ENCODE peak calls at places on chromosomes 12 and 14, in seven cellular contexts. Z is A549, U is testis, X is body of pancreas, H is stomach, V is heart left ventricle, C is GM12878. W is an unnamed sample. For H3K4me1, the result is how much of the 10 kb centered on the place peaks cover.

GRCh38 chr14:69439516-69440270 is 41.2 kb downstream of the SLC39A9 start:
- DNase-seq in Z (no peak), U (no peak), X (no peak), H (no peak), V (no peak), C (no peak), W (no peak)

GRCh38 chr12:119695034-119695433 is 27.1 kb downstream of the PRKAB1 start:
- DNase-seq in Z (peak), U (no peak), X (no peak), H (no peak), V (no peak), C (no peak), W (no peak)

GRCh38 chr14:76138758-76139723 is 12.7 kb upstream of the GPATCH2L start:
- DNase-seq in Z (no peak), U (peak), X (no peak), H (no peak), V (no peak), C (no peak), W (no peak)

GRCh38 chr12:125645724-125646123 is 580.5 kb downstream of the AACS start:
- DNase-seq in Z (no peak), U (no peak), X (no peak), H (no peak), V (no peak), C (no peak), W (no peak)

GRCh38 chr12:49019435-49020317 is 1.1 kb upstream of the PRKAG1 start:
- DNase-seq in Z (peak), U (no peak), X (peak), H (no peak), V (no peak), C (no peak), W (peak)

GRCh38 chr12:95396849-95397498 is 77.0 kb upstream of the METAP2 start:
- DNase-seq in Z (peak), U (no peak), X (no peak), H (no peak), V (no peak), C (no peak), W (no peak)

GRCh38 chr12:129961111-129961510 is 57.3 kb upstream of the TMEM132D start:
- DNase-seq in Z (peak), U (no peak), X (no peak), H (no peak), V (no peak), C (no peak), W (no peak)

GRCh38 chr14:74905595-74906142 is 17.4 kb downstream of the RPS6KL1 start:
- DNase-seq in Z (peak), U (peak), X (peak), H (peak), V (peak), C (no peak), W (peak)

GRCh38 chr12:40819427-40820108 is 127.3 kb downstream of the CNTN1 start:
- DNase-seq in Z (peak), U (peak), X (peak), H (no peak), V (no peak), C (no peak), W (no peak)

GRCh38 chr12:13218641-13219040 is 22.1 kb downstream of the EMP1 start:
- DNase-seq in Z (no peak), U (no peak), X (no peak), H (no peak), V (no peak), C (no peak), W (no peak)
- TF ChIP-seq POLR2A in Z (no peak), U (no peak), X (no peak), H (no peak), V (no peak), C (no peak), W (no peak)

GRCh38 chr12:132621657-132622435 is 3.3 kb downstream of the P2RX2 start:
- DNase-seq in Z (no peak), U (no peak), X (no peak), H (no peak), V (no peak), C (no peak), W (no peak)
- H3K4me3 ChIP-seq in Z (no peak), U (no peak), X (no peak), H (no peak), V (no peak), C (no peak), W (no peak)

DNA sequence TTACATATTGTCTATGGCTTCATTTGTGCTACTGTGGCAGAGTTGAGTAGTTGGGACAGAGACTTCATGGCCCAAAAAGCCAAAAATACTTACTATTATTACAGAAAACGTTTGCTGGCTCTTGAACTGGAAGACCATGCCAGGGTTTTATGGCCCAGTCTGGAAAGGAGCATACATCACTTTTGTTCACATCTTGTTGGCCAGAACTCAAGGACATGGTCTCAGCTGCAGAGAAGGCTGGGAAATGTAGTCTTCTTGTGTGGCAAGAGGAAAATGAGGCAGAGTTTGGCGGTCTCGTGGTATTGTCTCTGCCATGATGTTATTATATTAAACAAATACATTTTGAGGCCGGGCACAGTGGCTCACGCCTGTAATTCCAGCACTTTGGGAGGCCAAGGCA is 509.6 kb downstream of the MED13L start:
- DNase-seq in Z (no peak), U (no peak), X (no peak), H (no peak), V (no peak), C (no peak), W (no peak)
- H3K4me1 ChIP-seq in Z (under half), U (under half), X (under half), H (under half), V (under half), C (under half), W (under half)

GRCh38 chr14:31207746-31208545 is at the start of gene HECTD1:
- DNase-seq in Z (peak), U (peak), X (peak), H (peak), V (peak), C (peak), W (peak)
- TF ChIP-seq POLR2A in Z (peak), U (no peak), X (peak), H (no peak), V (peak), C (peak), W (peak)

GRCh38 chr12:132180648-132181546 is 36.6 kb downstream of the NOC4L start:
- DNase-seq in Z (no peak), U (no peak), X (no peak), H (no peak), V (no peak), C (no peak), W (peak)
- H3K4me3 ChIP-seq in Z (no peak), U (no peak), X (no peak), H (no peak), V (no peak), C (no peak), W (no peak)

GRCh38 chr14:94176808-94177207 is 2.7 kb downstream of the PPP4R4 start:
- DNase-seq in Z (no peak), U (no peak), X (no peak), H (no peak), V (no peak), C (no peak), W (no peak)

GRCh38 chr14:94174622-94175402 is 690 bp downstream of the PPP4R4 start:
- DNase-seq in Z (no peak), U (peak), X (no peak), H (no peak), V (peak), C (no peak), W (peak)

GRCh38 chr14:94173471-94173884 is 644 bp upstream of the PPP4R4 start:
- DNase-seq in Z (no peak), U (peak), X (no peak), H (no peak), V (no peak), C (no peak), W (peak)

GRCh38 chr14:94173885-94174621 is at the start of gene PPP4R4:
- DNase-seq in Z (peak), U (peak), X (peak), H (peak), V (peak), C (no peak), W (peak)

GRCh38 chr14:94175403-94176146 is 1.5 kb downstream of the PPP4R4 start:
- DNase-seq in Z (no peak), U (no peak), X (no peak), H (no peak), V (no peak), C (no peak), W (no peak)
- H3K4me1 ChIP-seq in Z (under half), U (under half), X (under half), H (under half), V (under half), C (under half), W (under half)